ENCODE peak calls at places on chromosomes 2 and 18, in eight cellular contexts. I is Daoy, G is transverse colon, J is MV-4-11, N is AML-193, C is lung, F is nephron progenitor cell, A is fibroblast of the conjunctiva. B is an unnamed sample.

GRCh38 chr18:42860011-42860410 is 255.5 kb downstream of the RIT2 start:
- DNase-seq in I (no peak), N (no peak), F (no peak), J (no peak), C (no peak), A (no peak), G (no peak), B (no peak)

GRCh38 chr2:161238559-161239415 is 69.4 kb upstream of the PSMD14 start:
- DNase-seq in J (peak), F (peak), C (peak), G (peak), N (no peak), A (no peak), I (peak), B (peak)

GRCh38 chr2:109487237-109487869 is 126.4 kb downstream of the SEPTIN10 start:
- DNase-seq in A (no peak), J (no peak), I (peak), G (no peak), N (no peak), C (no peak), F (no peak), B (no peak)

GRCh38 chr2:191063584-191063983 is 49.6 kb upstream of the STAT1 start:
- DNase-seq in N (no peak), C (no peak), G (no peak), I (no peak), F (no peak), A (no peak), J (no peak), B (no peak)

GRCh38 chr2:238320246-238320647 is at the start of gene TRAF3IP1:
- DNase-seq in J (peak), C (peak), G (peak), A (peak), F (peak), I (peak), N (peak), B (peak)

GRCh38 chr2:64975232-64975791 is 13.9 kb upstream of the SLC1A4 start:
- DNase-seq in C (no peak), I (peak), A (peak), G (no peak), J (no peak), F (no peak), N (no peak), B (no peak)

GRCh38 chr2:74548919-74549684 is 4.6 kb downstream of the LOXL3 start:
- DNase-seq in G (peak), N (peak), F (peak), J (peak), C (peak), A (no peak), I (peak), B (peak)

GRCh38 chr2:195338856-195339255 is 318.2 kb upstream of the SLC39A10 start:
- DNase-seq in F (no peak), J (peak), C (no peak), I (no peak), G (no peak), A (no peak), N (no peak), B (no peak)

GRCh38 chr2:76128622-76129021 is 417.9 kb upstream of the GCFC2 start:
- DNase-seq in I (no peak), C (no peak), G (no peak), F (no peak), N (no peak), A (no peak), J (no peak), B (no peak)

GRCh38 chr2:946073-947005 is 4.3 kb upstream of the SNTG2 start:
- DNase-seq in A (no peak), I (no peak), N (no peak), C (no peak), F (no peak), G (no peak), J (peak), B (no peak)

GRCh38 chr2:67854103-67854502 is 208.7 kb downstream of the C1D start:
- DNase-seq in N (no peak), G (no peak), J (no peak), F (no peak), A (no peak), I (no peak), C (no peak), B (no peak)

GRCh38 chr2:108459441-108459840 is 10.4 kb downstream of the GCC2 start:
- DNase-seq in C (no peak), G (no peak), N (no peak), J (no peak), F (no peak), A (no peak), I (no peak), B (no peak)

GRCh38 chr2:36748166-36748565 is 51.7 kb downstream of the VIT start:
- DNase-seq in N (no peak), A (no peak), G (no peak), J (no peak), C (no peak), F (no peak), I (no peak), B (no peak)

GRCh38 chr2:210955591-210955990 is 399.2 kb downstream of the CPS1 start:
- DNase-seq in N (no peak), C (no peak), G (no peak), I (peak), F (no peak), J (no peak), A (no peak), B (no peak)

GRCh38 chr2:14082640-14083039 is 549.9 kb upstream of the LRATD1 start:
- DNase-seq in A (no peak), G (no peak), F (no peak), I (no peak), C (no peak), N (no peak), J (no peak), B (no peak)

GRCh38 chr2:38765149-38765548 is 12.9 kb upstream of the GEMIN6 start:
- DNase-seq in J (no peak), I (peak), N (no peak), C (no peak), A (no peak), G (no peak), F (no peak), B (peak)

GRCh38 chr2:19835818-19836281 is 65.9 kb downstream of the TTC32 start:
- DNase-seq in A (no peak), G (no peak), F (no peak), J (no peak), N (no peak), C (peak), I (no peak), B (no peak)

GRCh38 chr18:49959176-49959575 is 145.8 kb upstream of the ACAA2 start:
- DNase-seq in F (no peak), N (no peak), I (no peak), C (no peak), G (no peak), A (no peak), J (no peak), B (no peak)

GRCh38 chr2:60042023-60042422 is 511.4 kb downstream of the BCL11A start:
- DNase-seq in J (no peak), A (no peak), N (no peak), G (no peak), I (no peak), F (no peak), C (no peak), B (peak)

GRCh38 chr18:74928194-74928968 is 280.6 kb downstream of the PTGR3 start:
- DNase-seq in F (no peak), A (no peak), N (no peak), C (no peak), G (no peak), I (no peak), J (no peak), B (no peak)

GRCh38 chr2:47751856-47752414 is 31.0 kb upstream of the MSH6 start:
- DNase-seq in C (no peak), N (no peak), J (no peak), I (no peak), F (no peak), A (no peak), G (no peak), B (no peak)

GRCh38 chr2:202148515-202149154 is 75.6 kb downstream of the KIAA2012 start:
- DNase-seq in G (no peak), A (no peak), J (no peak), I (no peak), F (no peak), N (no peak), C (no peak), B (no peak)

GRCh38 chr2:38267270-38267925 is 109.7 kb downstream of the ATL2 start:
- DNase-seq in J (no peak), C (no peak), A (no peak), I (no peak), N (no peak), F (no peak), G (no peak), B (no peak)

GRCh38 chr2:30115141-30115980 is 31.4 kb upstream of the YPEL5 start:
- DNase-seq in A (peak), F (peak), I (peak), N (peak), G (peak), C (peak), J (peak), B (peak)

GRCh38 chr18:4130734-4131719 is 324.1 kb downstream of the DLGAP1 start:
- DNase-seq in G (no peak), F (no peak), J (no peak), N (no peak), I (no peak), C (no peak), A (no peak), B (no peak)

B was measured in body of pancreas.